ENCODE peak calls at places on chromosome 10, in nine cellular contexts. J is mesendoderm; Y is coronary artery; M is stimulated activated naive CD4-positive, alpha-beta T cell; G is neuronal stem cell; N is stimulated activated CD8-positive, alpha-beta memory T cell treated with anti-CD3 and anti-CD28 coated beads, Interleukin-4, amount 100 ng/mL, for 24 hours; K is islet precursor cell; O is GM04504; R is M059J. C is an unnamed sample.

GRCh38 chr10:33735463-33735862 is 401.0 kb upstream of the NRP1 start:
- DNase-seq in G (no peak), O (no peak), J (no peak), Y (no peak), R (peak), M (no peak), N (no peak), K (no peak), C (no peak)

GRCh38 chr10:91556691-91557529 is 76.0 kb downstream of the PPP1R3C start:
- DNase-seq in O (no peak), K (no peak), G (no peak), J (no peak), R (no peak), Y (no peak), M (no peak), N (no peak), C (no peak)

GRCh38 chr10:15123749-15124184 is 26.6 kb downstream of the RPP38 start:
- DNase-seq in K (no peak), O (peak), Y (no peak), J (no peak), N (no peak), M (no peak), R (peak), G (no peak), C (no peak)

GRCh38 chr10:129136866-129137415 is 330.1 kb upstream of the MGMT start:
- DNase-seq in G (no peak), M (no peak), N (no peak), Y (no peak), J (no peak), K (no peak), R (no peak), O (no peak), C (no peak)

GRCh38 chr10:102837230-102837721 is at the start of gene CYP17A1:
- DNase-seq in M (no peak), J (no peak), R (peak), O (no peak), G (no peak), Y (no peak), K (peak), N (no peak), C (no peak)

GRCh38 chr10:4825456-4825867 is 545 bp upstream of the AKR1E2 start:
- DNase-seq in R (no peak), Y (no peak), J (no peak), M (no peak), N (no peak), O (no peak), K (no peak), G (no peak), C (no peak)

GRCh38 chr10:9302142-9302746 is 1247.8 kb downstream of the GATA3 start:
- DNase-seq in R (peak), M (peak), K (no peak), J (peak), O (peak), N (no peak), Y (no peak), G (peak), C (no peak)

GRCh38 chr10:103576862-103577261 is 83.4 kb downstream of the NEURL1 start:
- DNase-seq in G (no peak), R (no peak), J (no peak), Y (no peak), K (no peak), N (no peak), M (no peak), O (no peak), C (no peak)

GRCh38 chr10:46311501-46311951 is 24.7 kb downstream of the ANTXRL start:
- DNase-seq in K (no peak), M (no peak), N (no peak), G (no peak), O (no peak), Y (peak), R (peak), J (no peak), C (no peak)

GRCh38 chr10:103192451-103193106 is 493 bp downstream of the NT5C2 start:
- DNase-seq in M (peak), O (peak), K (peak), G (peak), R (peak), Y (peak), J (peak), N (peak), C (peak)

GRCh38 chr10:74153123-74153522 is 2.1 kb downstream of the ADK start:
- DNase-seq in G (no peak), N (no peak), R (peak), K (no peak), Y (no peak), J (peak), O (no peak), M (no peak), C (no peak)

GRCh38 chr10:98446121-98446655 is 547 bp downstream of the HPS1 start:
- DNase-seq in J (peak), O (no peak), M (no peak), N (no peak), G (peak), R (peak), Y (peak), K (no peak), C (no peak)

GRCh38 chr10:6120691-6121090 is 31.9 kb downstream of the RBM17 start:
- DNase-seq in O (no peak), M (no peak), Y (no peak), R (no peak), J (no peak), N (no peak), K (peak), G (no peak), C (no peak)

GRCh38 chr10:3339121-3339520 is 166.5 kb upstream of the PITRM1 start:
- DNase-seq in M (no peak), G (no peak), R (no peak), K (no peak), N (no peak), O (no peak), Y (no peak), J (no peak), C (no peak)

GRCh38 chr10:68271104-68271882 is 39.4 kb upstream of the ATOH7 start:
- DNase-seq in Y (no peak), M (no peak), R (peak), K (no peak), J (peak), O (no peak), N (no peak), G (no peak), C (no peak)

GRCh38 chr10:1183033-1183396 is 126.8 kb downstream of the WDR37 start:
- DNase-seq in J (no peak), K (no peak), G (no peak), N (no peak), O (no peak), Y (no peak), R (no peak), M (no peak), C (no peak)

GRCh38 chr10:29916669-29917068 is 142.7 kb downstream of the JCAD start:
- DNase-seq in G (no peak), R (no peak), K (no peak), J (no peak), M (no peak), N (no peak), O (no peak), Y (no peak), C (no peak)

GRCh38 chr10:48437546-48437945 is 131.1 kb downstream of the MAPK8 start:
- DNase-seq in N (no peak), K (no peak), M (no peak), Y (no peak), G (no peak), R (no peak), O (no peak), J (no peak), C (no peak)

GRCh38 chr10:35639651-35640311 is 2.3 kb downstream of the FZD8 start:
- DNase-seq in G (peak), M (no peak), O (no peak), K (peak), Y (no peak), N (no peak), R (no peak), J (peak), C (no peak)

GRCh38 chr10:477620-478019 is 211.8 kb downstream of the DIP2C start:
- DNase-seq in N (no peak), K (no peak), R (no peak), O (no peak), M (no peak), J (no peak), Y (no peak), G (no peak), C (no peak)

GRCh38 chr10:97200616-97201015 is 14.9 kb upstream of the SLIT1 start:
- DNase-seq in G (no peak), R (no peak), K (no peak), O (no peak), N (no peak), J (no peak), Y (no peak), M (no peak), C (peak)

GRCh38 chr10:119602241-119603095 is 5.7 kb upstream of the TIAL1 start:
- DNase-seq in M (no peak), G (no peak), J (peak), N (no peak), Y (no peak), K (peak), R (peak), O (no peak), C (peak)

GRCh38 chr10:25390733-25391132 is 215.9 kb downstream of the GPR158 start:
- DNase-seq in M (no peak), K (no peak), O (no peak), R (no peak), N (no peak), J (peak), G (no peak), Y (no peak), C (no peak)

GRCh38 chr10:94439275-94439861 is 37.0 kb downstream of the TBC1D12 start:
- DNase-seq in G (no peak), N (no peak), R (peak), Y (no peak), J (peak), K (no peak), M (no peak), O (no peak), C (peak)

GRCh38 chr10:113007343-113007771 is 57.3 kb downstream of the TCF7L2 start:
- DNase-seq in R (no peak), O (no peak), J (peak), G (no peak), K (no peak), N (no peak), M (peak), Y (no peak), C (no peak)

GRCh38 chr10:3852147-3852904 is 67.3 kb upstream of the KLF6 start:
- DNase-seq in G (no peak), R (peak), O (peak), Y (no peak), K (peak), N (no peak), J (peak), M (no peak), C (peak)

GRCh38 chr10:11073410-11073809 is 55.7 kb downstream of the CELF2 start:
- DNase-seq in Y (no peak), R (no peak), O (no peak), K (no peak), G (no peak), N (no peak), M (no peak), J (no peak), C (no peak)